ENCODE peak calls at places on chromosome 9, in seven cellular contexts. Z is gastrocnemius medialis, F is HepG2, X is mammary epithelial cell, G is psoas muscle, M is fibroblast of lung, B is ovary. A is an unnamed sample.

GRCh38 chr9:3946840-3947239 is 353.0 kb downstream of the GLIS3 start:
- DNase-seq in Z (no peak), X (no peak), M (no peak), B (no peak), G (no peak), F (no peak), A (no peak)

GRCh38 chr9:116990592-116990991 is 303.5 kb downstream of the TRIM32 start:
- DNase-seq in B (no peak), Z (no peak), G (no peak), X (peak; percentile 35), F (no peak), M (no peak), A (no peak)

GRCh38 chr9:34986541-34987047 is 3.0 kb upstream of the DNAJB5 start:
- DNase-seq in X (no peak), G (peak; percentile 30), Z (no peak), B (no peak), M (peak; percentile 32), F (no peak), A (no peak)

GRCh38 chr9:119313846-119314245 is 55.4 kb downstream of the BRINP1 start:
- DNase-seq in X (no peak), Z (no peak), M (peak; percentile 54), G (no peak), F (no peak), B (no peak), A (no peak)

GRCh38 chr9:136466155-136466541 is 16.7 kb downstream of the SEC16A start:
- DNase-seq in G (no peak), M (no peak), X (no peak), Z (no peak), F (no peak), B (no peak), A (no peak)

GRCh38 chr9:69674741-69675438 is 2.7 kb upstream of the APBA1 start:
- DNase-seq in B (no peak), X (peak; percentile 45), Z (no peak), M (peak; percentile 94), F (no peak), G (no peak), A (no peak)

GRCh38 chr9:28073278-28073677 is 500.0 kb upstream of the C9orf72 start:
- DNase-seq in B (no peak), Z (no peak), X (peak; percentile 32), M (peak; percentile 16), F (peak; percentile 30), G (no peak), A (no peak)

GRCh38 chr9:4984171-4984570 is 901 bp upstream of the JAK2 start:
- DNase-seq in G (no peak), X (no peak), Z (no peak), F (peak; percentile 21), M (no peak), B (no peak), A (no peak)

GRCh38 chr9:112061152-112061740 is 113.9 kb downstream of the SUSD1 start:
- DNase-seq in M (peak; percentile 99), X (peak; percentile 97), G (peak; percentile 63), F (peak; percentile 56), B (no peak), Z (peak; percentile 46), A (peak; percentile 73)

GRCh38 chr9:87530716-87531115 is 33.0 kb downstream of the DAPK1 start:
- DNase-seq in M (no peak), X (no peak), B (no peak), F (no peak), G (no peak), Z (no peak), A (no peak)

DNA sequence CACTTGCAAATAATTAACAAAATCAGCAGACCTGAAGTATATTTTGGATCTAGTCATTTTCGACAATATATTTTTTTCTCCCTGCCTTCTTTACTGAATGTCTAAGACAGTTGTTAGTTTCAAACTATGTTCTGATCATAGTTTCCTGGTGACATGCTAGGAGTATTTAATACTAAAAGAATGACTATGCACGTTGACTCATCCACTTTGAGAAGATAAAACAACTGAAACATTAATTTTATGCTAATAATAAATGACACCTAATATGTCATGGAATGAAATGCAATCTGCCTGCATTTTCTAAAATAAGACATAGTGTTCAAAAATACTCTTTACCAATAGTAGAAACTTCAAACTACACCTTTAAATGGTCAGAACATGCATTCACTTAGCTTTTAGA is 2123.7 kb upstream of the C9orf72 start:
- DNase-seq in F (no peak), Z (no peak), G (no peak), M (peak; percentile 59), B (no peak), X (peak; percentile 36), A (no peak)
- H3K27ac ChIP-seq in F (no peak overlapping the region), Z (no peak overlapping the region), G (no peak overlapping the region), M (no peak overlapping the region), B (no peak overlapping the region), X (no peak overlapping the region), A (no peak overlapping the region)

GRCh38 chr9:137666950-137667670 is 48.3 kb downstream of the EHMT1 start:
- DNase-seq in G (no peak), F (no peak), Z (no peak), M (no peak), X (no peak), B (peak; percentile 35), A (no peak)
- H3K4me3 ChIP-seq in G (no peak overlapping the region), F (no peak overlapping the region), Z (no peak overlapping the region), M (no peak overlapping the region), X (no peak overlapping the region), B (no peak overlapping the region), A (no peak overlapping the region)

GRCh38 chr9:101027733-101028345 is 688 bp upstream of the PLPPR1 start:
- DNase-seq in M (no peak), B (no peak), G (no peak), Z (no peak), X (peak; percentile 22), F (peak; percentile 67), A (no peak)
- H3K27ac ChIP-seq in M (no peak overlapping the region), B (no peak overlapping the region), G (no peak overlapping the region), Z (no peak overlapping the region), X (no peak overlapping the region), F (peak overlapping the region; percentile 77), A (no peak overlapping the region)

GRCh38 chr9:95415158-95415557 is 97.6 kb upstream of the FANCC start:
- DNase-seq in X (no peak), B (no peak), M (peak; percentile 18), G (no peak), Z (no peak), F (no peak), A (no peak)
- H3K4me3 ChIP-seq in X (no peak overlapping the region), B (no peak overlapping the region), M (no peak overlapping the region), G (no peak overlapping the region), Z (no peak overlapping the region), F (no peak overlapping the region), A (no peak overlapping the region)

GRCh38 chr9:113152699-113153098 is 1.9 kb downstream of the SLC31A2 start:
- DNase-seq in X (peak; percentile 95), G (no peak), F (no peak), Z (no peak), B (no peak), M (peak; percentile 10), A (no peak)
- H3K27ac ChIP-seq in X (peak overlapping the region; percentile 89), G (peak overlapping the region; percentile 86), F (no peak overlapping the region), Z (peak overlapping the region; percentile 91), B (no peak overlapping the region), M (no peak overlapping the region), A (no peak overlapping the region)

DNA sequence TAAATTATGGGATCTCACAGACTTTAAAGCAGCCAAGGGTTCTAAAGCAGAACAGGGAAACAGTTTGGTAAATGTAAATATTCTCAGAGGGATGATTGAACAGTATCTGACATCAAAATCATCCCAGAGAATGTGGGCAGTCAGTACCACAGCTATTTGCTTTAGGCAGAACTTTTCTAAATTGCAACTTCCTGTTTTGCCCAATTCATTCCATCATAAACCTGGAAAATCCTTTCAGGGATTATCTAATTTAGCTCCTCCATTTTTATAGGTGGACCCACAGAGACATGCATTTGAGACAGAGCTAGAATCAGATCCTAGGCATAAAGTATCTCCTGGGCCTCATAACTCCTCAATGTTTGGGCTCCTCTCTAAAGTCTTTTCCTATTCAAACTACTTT is 12.4 kb downstream of the NR6A1 start:
- DNase-seq in M (no peak), F (no peak), B (no peak), G (no peak), X (no peak), Z (no peak), A (no peak)
- H3K4me3 ChIP-seq in M (no peak overlapping the region), F (no peak overlapping the region), B (no peak overlapping the region), G (no peak overlapping the region), X (no peak overlapping the region), Z (no peak overlapping the region), A (no peak overlapping the region)

DNA sequence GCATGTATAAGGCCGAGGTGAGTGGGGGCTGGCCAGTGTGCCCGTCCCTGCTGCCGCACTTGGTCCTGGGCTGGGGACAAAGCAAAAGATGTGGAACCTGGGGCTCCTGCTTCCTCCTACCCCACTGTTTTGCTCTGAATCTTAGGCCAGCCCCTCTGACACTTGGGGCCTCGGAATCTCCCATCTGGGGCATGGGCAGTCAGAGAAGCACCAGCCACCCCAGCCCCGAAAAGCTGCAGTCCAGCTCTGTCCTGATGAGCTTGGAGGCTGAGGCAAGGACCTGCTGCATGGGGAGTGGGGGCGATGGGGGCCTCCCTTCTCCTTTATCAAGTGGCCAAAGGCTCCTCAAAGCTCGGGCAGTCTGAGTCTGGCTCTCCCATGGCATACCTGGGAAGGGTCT is 31.3 kb downstream of the PTPA start:
- DNase-seq in M (no peak), Z (no peak), G (no peak), F (no peak), X (no peak), B (peak; percentile 50), A (no peak)
- H3K27ac ChIP-seq in M (peak overlapping the region; percentile 82), Z (peak overlapping the region; percentile 99), G (peak overlapping the region; percentile 98), F (no peak overlapping the region), X (no peak overlapping the region), B (peak overlapping the region; percentile 98), A (peak overlapping the region; percentile 99)

GRCh38 chr9:83977196-83977595 is 2.8 kb downstream of the HNRNPK start:
- DNase-seq in G (no peak), Z (no peak), M (no peak), B (no peak), F (no peak), X (no peak), A (no peak)
- H3K4me3 ChIP-seq in G (peak overlapping the region; percentile 96), Z (no peak overlapping the region), M (peak overlapping the region; percentile 84), B (peak overlapping the region; percentile 94), F (peak overlapping the region; percentile 17), X (peak overlapping the region; percentile 16), A (no peak overlapping the region)